ENCODE peak calls at places on chromosomes 1 and 21, in five cellular contexts. N is adrenal gland, C is B cell, R is endothelial cell, V is tibial nerve. K is an unnamed sample.
A peak's percentile ranks its signal among the peaks of the same experiment; 100 is the strongest.

GRCh38 chr1:115692224-115692623 is 50.5 kb downstream of the VANGL1 start:
- DNase-seq in V (no peak), C (no peak), R (no peak), N (no peak), K (no peak)

GRCh38 chr1:239718997-239719628 is 332.7 kb downstream of the CHRM3 start:
- DNase-seq in V (no peak), N (no peak), C (no peak), R (no peak), K (no peak)

GRCh38 chr21:44969965-44970755 is 30.3 kb downstream of the SLX9 start:
- DNase-seq in R (no peak), C (no peak), V (no peak), N (peak; percentile 62), K (no peak)

GRCh38 chr1:2360588-2361364 is 30.6 kb downstream of the MORN1 start:
- DNase-seq in C (no peak), V (no peak), N (no peak), R (no peak), K (no peak)

GRCh38 chr1:168150283-168150682 is 13.6 kb upstream of the GPR161 start:
- DNase-seq in R (no peak), C (no peak), V (no peak), N (no peak), K (no peak)

GRCh38 chr1:45001011-45001481 is 10.1 kb downstream of the HECTD3 start:
- DNase-seq in C (no peak), V (no peak), N (peak; percentile 72), R (no peak), K (no peak)

GRCh38 chr1:215631040-215631439 is 63.9 kb downstream of the KCTD3 start:
- DNase-seq in C (no peak), R (no peak), V (no peak), N (no peak), K (no peak)

GRCh38 chr1:112626887-112627286 is 7.3 kb downstream of the CAPZA1 start:
- DNase-seq in C (no peak), V (no peak), R (no peak), N (no peak), K (no peak)

GRCh38 chr21:33655591-33656221 is 13.4 kb downstream of the ITSN1 start:
- DNase-seq in R (no peak), V (no peak), C (no peak), N (peak; percentile 61), K (no peak)

GRCh38 chr1:246309247-246309884 is 197.7 kb downstream of the SMYD3 start:
- DNase-seq in N (no peak), C (no peak), R (no peak), V (no peak), K (no peak)

GRCh38 chr1:38009088-38009840 is 3.3 kb upstream of the UTP11 start:
- DNase-seq in V (no peak), C (no peak), R (no peak), N (no peak), K (peak; percentile 27)

GRCh38 chr1:5389101-5389885 is 602.9 kb downstream of the NPHP4 start:
- DNase-seq in V (no peak), R (no peak), N (no peak), C (no peak), K (no peak)

GRCh38 chr1:22105611-22106207 is 37.2 kb downstream of the WNT4 start:
- DNase-seq in C (peak; percentile 49), R (peak; percentile 37), V (no peak), N (peak; percentile 61), K (no peak)

GRCh38 chr1:35717911-35718476 is 690 bp downstream of the C1orf216 start:
- DNase-seq in R (peak; percentile 20), C (no peak), V (no peak), N (peak; percentile 65), K (no peak)

GRCh38 chr1:29211086-29212030 is 19.4 kb downstream of the MECR start:
- DNase-seq in V (no peak), C (no peak), R (no peak), N (no peak), K (no peak)

GRCh38 chr1:80656011-80656627 is 1144.6 kb upstream of the ADGRL2 start:
- DNase-seq in N (no peak), C (peak; percentile 24), R (peak; percentile 16), V (no peak), K (no peak)

GRCh38 chr1:151946366-151946764 is 37.1 kb upstream of the THEM4 start:
- DNase-seq in N (no peak), R (no peak), C (no peak), V (no peak), K (no peak)

GRCh38 chr21:34074283-34075098 is 1.1 kb downstream of the MRPS6 start:
- DNase-seq in C (no peak), R (peak; percentile 21), V (no peak), N (peak; percentile 31), K (no peak)

GRCh38 chr1:244969355-244970235 is 105.3 kb upstream of the HNRNPU start:
- DNase-seq in V (peak; percentile 62), N (peak; percentile 86), C (peak; percentile 60), R (peak; percentile 67), K (peak; percentile 70)

GRCh38 chr1:42937141-42937696 is 21.4 kb downstream of the SLC2A1 start:
- DNase-seq in V (no peak), R (no peak), N (no peak), C (no peak), K (no peak)

GRCh38 chr1:107936498-107937481 is 28.2 kb downstream of the VAV3 start:
- DNase-seq in C (no peak), R (no peak), N (peak; percentile 55), V (no peak), K (no peak)

GRCh38 chr1:147168626-147169058 is 3.6 kb downstream of the PRKAB2 start:
- DNase-seq in C (no peak), N (peak; percentile 48), R (no peak), V (no peak), K (no peak)

GRCh38 chr1:147171399-147172167 is 687 bp downstream of the PRKAB2 start:
- DNase-seq in R (no peak), V (no peak), C (no peak), N (peak; percentile 24), K (no peak)

GRCh38 chr1:147169840-147170674 is 2.2 kb downstream of the PRKAB2 start:
- DNase-seq in V (no peak), R (no peak), C (no peak), N (no peak), K (no peak)

GRCh38 chr1:147169171-147169570 is 3.1 kb downstream of the PRKAB2 start:
- DNase-seq in N (no peak), C (no peak), V (no peak), R (no peak), K (no peak)

GRCh38 chr1:147172168-147173016 is at the start of gene PRKAB2:
- DNase-seq in R (peak; percentile 100), N (peak; percentile 97), V (peak; percentile 91), C (peak; percentile 95), K (peak; percentile 85)
- TF ChIP-seq CTCF in R (peak; percentile 84), N (peak; percentile 96), V (peak; percentile 95), C (peak; percentile 88), K (peak; percentile 90)

DNA sequence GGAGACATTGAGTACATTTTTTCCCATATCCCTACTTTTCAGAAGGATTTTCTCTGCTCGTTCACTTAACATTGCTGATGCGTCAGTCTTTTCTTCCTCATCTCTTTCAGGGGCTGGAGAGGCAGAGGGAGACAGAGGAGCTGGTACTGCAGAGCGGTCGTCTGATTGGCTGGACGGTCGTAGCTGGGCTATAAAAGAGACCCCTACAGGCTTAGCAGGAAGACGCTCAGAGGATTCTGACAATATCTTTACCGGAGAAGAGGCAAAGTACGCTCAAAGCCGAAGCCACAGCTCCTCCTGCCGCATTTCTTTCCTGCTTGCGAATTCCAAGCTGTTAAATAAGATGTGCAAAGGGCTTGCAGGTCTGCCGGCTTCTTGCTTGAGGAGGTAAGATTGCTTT is at the start of gene RGS4:
- DNase-seq in R (peak; percentile 65), V (no peak), N (peak; percentile 52), C (no peak), K (no peak)
- TF ChIP-seq CTCF in R (peak; percentile 16), V (no peak), N (peak; percentile 40), C (no peak), K (no peak)

GRCh38 chr1:176609556-176610408 is 146.8 kb downstream of the PAPPA2 start:
- DNase-seq in V (no peak), C (no peak), R (no peak), N (no peak), K (no peak)
- TF ChIP-seq CTCF in V (no peak), C (no peak), R (no peak), N (no peak), K (no peak)

GRCh38 chr1:119276558-119276957 is 92.0 kb upstream of the HAO2 start:
- DNase-seq in N (no peak), V (no peak), R (no peak), C (no peak), K (no peak)
- TF ChIP-seq CTCF in N (no peak), V (no peak), R (no peak), C (no peak), K (no peak)

DNA sequence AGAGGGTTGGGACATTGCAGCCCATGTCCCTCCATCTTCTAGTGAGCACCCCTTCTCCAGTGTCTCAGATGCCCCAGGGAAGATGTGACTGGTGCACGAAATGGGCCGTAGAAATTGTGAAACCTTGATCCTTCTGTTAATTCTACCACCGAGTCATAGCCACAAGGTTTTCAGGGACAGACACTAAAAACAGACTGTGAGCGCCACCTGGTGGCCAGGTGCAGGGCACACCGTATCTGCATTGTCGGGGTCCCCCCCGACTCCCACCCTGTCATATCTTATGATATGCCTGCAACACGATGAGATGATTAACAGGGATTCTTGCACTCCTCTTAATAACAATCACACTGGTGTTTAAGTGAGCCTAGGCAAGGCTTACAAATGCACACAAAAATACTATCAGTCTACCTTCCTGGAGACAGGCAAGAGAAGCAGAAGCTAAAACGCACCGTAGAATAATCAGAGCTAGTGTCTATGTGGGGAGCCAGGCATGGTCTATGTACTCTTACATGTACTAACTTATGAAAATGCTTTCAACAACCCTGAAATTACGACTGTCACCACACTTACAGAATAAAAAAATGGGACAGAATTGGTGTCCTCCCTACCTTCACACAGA is 57.8 kb downstream of the FHAD1 start:
- DNase-seq in N (peak; percentile 75), V (peak; percentile 31), R (peak; percentile 73), C (peak; percentile 63), K (peak; percentile 53)
- TF ChIP-seq CTCF in N (peak; percentile 97), V (peak; percentile 46), R (peak; percentile 96), C (peak; percentile 84), K (peak; percentile 89)

GRCh38 chr1:229736376-229736775 is 110.3 kb downstream of the URB2 start:
- DNase-seq in C (no peak), N (no peak), V (no peak), R (no peak), K (no peak)

GRCh38 chr1:229730573-229730972 is 104.5 kb downstream of the URB2 start:
- DNase-seq in V (no peak), C (no peak), N (no peak), R (no peak), K (no peak)
- TF ChIP-seq CTCF in V (no peak), C (no peak), N (no peak), R (no peak), K (no peak)

GRCh38 chr1:6891781-6892579 is 106.7 kb downstream of the CAMTA1 start:
- DNase-seq in N (no peak), R (no peak), C (no peak), V (no peak), K (no peak)
- TF ChIP-seq CTCF in N (no peak), R (no peak), C (no peak), V (no peak), K (no peak)

K was measured in CD4-positive, alpha-beta T cell.